ENCODE peak calls at places on chromosomes 3 and 15, in nine cellular contexts. M, G, A, B, E, Z, D, X and I are unnamed samples.
A peak's percentile ranks its signal among the peaks of the same experiment; 100 is the strongest.

GRCh38 chr3:16012086-16012485 is 162.4 kb upstream of the GALNT15 start:
- DNase-seq in D (no peak), B (no peak), E (no peak), M (no peak), G (no peak), A (no peak), Z (no peak), X (no peak), I (no peak)

GRCh38 chr3:186915808-186916796 is 14.2 kb upstream of the ST6GAL1 start:
- DNase-seq in M (no peak), G (no peak), X (no peak), D (no peak), E (no peak), A (no peak), Z (no peak), B (no peak), I (no peak)

GRCh38 chr3:51974963-51975856 is at the start of gene ABHD14A:
- DNase-seq in E (no peak), Z (peak; percentile 75), B (peak; percentile 74), D (peak; percentile 69), G (peak; percentile 78), M (peak; percentile 76), X (peak; percentile 94), A (peak; percentile 61), I (peak; percentile 80)

GRCh38 chr3:99031778-99032177 is 130.3 kb upstream of the DCBLD2 start:
- DNase-seq in Z (no peak), M (no peak), D (no peak), E (no peak), B (no peak), G (no peak), X (no peak), A (no peak), I (no peak)

GRCh38 chr15:67051088-67051659 is 14.2 kb upstream of the SMAD3 start:
- DNase-seq in D (no peak), X (no peak), Z (no peak), E (no peak), B (no peak), G (no peak), A (no peak), M (no peak), I (no peak)

GRCh38 chr3:47370887-47371697 is 9.7 kb upstream of the PTPN23 start:
- DNase-seq in Z (peak; percentile 19), A (no peak), D (peak; percentile 57), M (no peak), G (peak; percentile 24), B (no peak), X (peak; percentile 77), E (no peak), I (no peak)

GRCh38 chr3:63945558-63946096 is 33.4 kb upstream of the SCAANT1 start:
- DNase-seq in E (no peak), A (no peak), M (no peak), D (no peak), X (no peak), B (peak; percentile 53), Z (no peak), G (peak; percentile 65), I (no peak)

GRCh38 chr3:12458901-12459300 is 25.4 kb upstream of the TSEN2 start:
- DNase-seq in Z (no peak), B (no peak), D (no peak), G (peak; percentile 56), A (no peak), X (no peak), M (no peak), E (no peak), I (no peak)

GRCh38 chr3:85627899-85628298 is 669.1 kb downstream of the CADM2 start:
- DNase-seq in B (no peak), G (no peak), E (no peak), M (no peak), X (no peak), Z (no peak), A (no peak), D (no peak), I (no peak)

GRCh38 chr3:38164136-38164965 is 986 bp upstream of the OXSR1 start:
- DNase-seq in Z (no peak), A (no peak), G (no peak), M (no peak), X (no peak), E (no peak), D (no peak), B (no peak), I (no peak)

GRCh38 chr3:38158472-38158871 is 6.9 kb upstream of the OXSR1 start:
- DNase-seq in E (peak; percentile 55), Z (no peak), M (no peak), X (no peak), A (no peak), G (no peak), D (no peak), B (no peak), I (no peak)

GRCh38 chr3:38164966-38165721 is at the start of gene OXSR1:
- DNase-seq in A (peak; percentile 95), D (peak; percentile 92), X (peak; percentile 95), G (peak; percentile 100), B (peak; percentile 100), M (peak; percentile 99), E (peak; percentile 100), Z (peak; percentile 94), I (peak; percentile 96)

GRCh38 chr3:38165722-38166387 is 518 bp downstream of the OXSR1 start:
- DNase-seq in G (no peak), X (no peak), B (no peak), D (no peak), E (no peak), M (no peak), A (peak; percentile 33), Z (no peak), I (no peak)

DNA sequence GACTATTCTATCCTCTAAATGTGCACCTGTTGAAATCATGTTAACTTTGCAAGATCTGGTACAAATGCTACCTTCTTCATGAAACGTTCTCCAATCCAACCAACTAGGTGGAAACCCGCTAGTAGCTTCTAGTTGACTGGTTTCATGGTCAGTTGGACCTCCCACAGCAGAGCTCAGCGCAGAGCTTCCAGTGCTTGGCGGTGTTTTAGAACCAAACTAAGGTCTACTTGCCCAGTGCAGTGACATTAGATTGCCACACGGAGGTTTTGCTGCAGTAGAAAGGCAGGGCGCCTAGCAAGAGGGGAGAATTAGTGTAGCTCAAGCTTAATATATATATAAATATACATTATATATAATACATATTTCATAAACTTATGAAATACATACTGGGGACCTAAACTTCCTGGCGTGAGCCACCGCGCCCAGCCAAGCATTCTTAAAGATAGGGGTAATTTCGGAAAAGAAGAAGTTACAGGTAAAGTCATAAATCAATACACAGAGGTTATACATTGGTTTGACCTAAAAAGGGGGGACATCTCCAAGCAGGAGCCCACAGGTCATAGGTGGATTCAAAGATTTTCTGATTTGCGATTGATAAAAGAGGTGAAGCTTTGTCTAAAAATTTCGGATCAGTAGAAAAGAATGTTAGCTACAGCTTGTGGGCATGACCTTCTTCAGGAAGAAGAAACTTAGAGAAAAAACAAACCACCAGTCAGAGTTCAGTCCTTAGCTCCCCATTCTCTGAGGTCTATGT is 2.0 kb upstream of the OXSR1 start:
- DNase-seq in G (no peak), B (no peak), E (peak; percentile 37), X (no peak), D (no peak), Z (no peak), M (no peak), A (no peak), I (no peak)
- TF ChIP-seq CTCF in G (no peak), B (peak; percentile 7), E (no peak), X (no peak), D (no peak), Z (no peak), M (no peak), A (no peak), I (no peak)

DNA sequence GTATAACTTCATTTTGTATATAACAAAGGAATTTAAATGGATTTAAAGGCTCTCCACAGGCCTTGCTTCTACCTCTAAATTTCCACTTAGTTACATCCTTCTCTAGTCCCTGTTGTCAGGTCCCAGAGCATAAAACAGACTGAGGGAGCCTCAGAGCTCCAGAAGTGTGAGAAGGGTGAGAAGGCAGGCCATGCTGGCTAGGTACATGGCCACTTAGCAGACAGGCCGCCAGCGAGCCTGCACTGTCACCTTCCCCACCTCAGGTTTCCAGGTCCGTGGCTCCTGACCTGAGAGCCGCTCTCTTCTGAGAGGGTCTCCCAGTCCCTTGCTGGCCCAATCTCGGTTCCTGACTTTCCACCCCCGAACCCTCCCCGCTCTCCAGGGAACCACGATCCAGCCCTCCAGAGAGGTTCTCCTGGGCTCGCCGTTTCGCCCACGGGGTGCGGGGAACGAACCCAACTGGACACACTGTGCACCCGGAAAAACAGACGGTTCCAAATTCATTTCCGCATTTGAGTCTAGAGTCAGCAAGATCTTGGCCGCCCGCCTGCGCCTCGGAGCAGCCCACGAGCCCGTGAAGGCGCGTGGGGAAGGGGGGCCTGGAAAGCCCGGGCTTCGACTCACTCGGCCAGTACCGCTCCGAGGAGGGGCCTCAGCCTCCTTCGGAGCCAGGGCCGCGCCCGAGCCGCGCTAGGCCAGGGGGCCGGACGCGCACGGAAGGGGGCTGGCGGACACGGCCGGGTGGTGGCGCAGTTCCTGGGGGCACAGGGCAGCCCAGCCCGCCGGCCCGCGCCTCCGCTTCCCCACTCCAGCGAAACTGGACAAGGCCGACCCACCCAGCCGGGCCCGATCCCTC is 16.7 kb upstream of the SOX2 start:
- DNase-seq in X (no peak), Z (no peak), B (peak; percentile 20), A (no peak), D (peak; percentile 80), E (no peak), M (peak; percentile 57), G (peak; percentile 42), I (no peak)
- TF ChIP-seq CTCF in X (no peak), Z (no peak), B (no peak), A (no peak), D (peak; percentile 29), E (no peak), M (no peak), G (peak; percentile 31), I (no peak)

DNA sequence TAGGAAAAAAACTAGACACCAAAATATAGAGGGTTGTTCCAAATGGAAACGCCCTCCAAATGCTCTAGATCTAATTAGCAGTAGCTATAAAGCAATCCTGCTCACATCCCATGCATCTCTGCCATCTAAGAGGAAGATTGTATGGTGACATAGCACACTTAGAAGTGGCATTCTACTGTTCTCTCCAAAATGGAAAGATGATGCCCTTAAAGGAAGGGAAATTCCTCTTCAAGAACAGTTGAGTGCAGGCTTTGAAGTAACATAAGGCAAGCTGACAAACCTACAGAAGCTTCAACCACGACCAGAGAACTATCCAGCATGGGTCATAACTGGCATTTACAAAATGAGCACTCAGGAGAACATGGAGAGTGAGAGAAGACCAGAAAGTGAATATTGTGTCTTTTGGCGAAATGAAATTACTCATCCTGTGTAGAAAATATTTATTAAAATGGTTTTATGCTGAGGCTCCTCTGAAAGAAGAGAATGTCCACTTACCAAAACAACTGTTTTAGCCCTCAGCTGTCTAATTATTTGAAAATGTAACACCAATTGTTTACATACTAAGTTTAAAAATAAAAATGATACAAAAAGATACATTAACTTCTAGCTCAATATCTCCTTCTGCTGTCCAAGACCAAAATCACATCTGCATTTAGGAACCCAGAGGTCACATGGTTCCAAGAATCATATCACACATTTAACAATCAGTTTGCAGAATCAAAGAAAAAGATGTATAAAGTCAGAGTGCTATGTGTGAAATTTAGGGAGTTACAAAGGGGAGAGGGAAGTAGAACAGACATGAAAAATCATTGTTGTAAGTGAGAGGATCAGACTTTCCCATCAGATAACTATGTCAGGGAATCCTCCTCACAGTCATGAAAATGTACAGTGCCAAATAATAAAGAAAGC is 216.9 kb downstream of the ATP8B4 start:
- DNase-seq in A (no peak), M (no peak), G (peak; percentile 81), E (no peak), Z (no peak), X (no peak), D (no peak), B (peak; percentile 83), I (no peak)
- TF ChIP-seq CTCF in A (peak; percentile 50), M (peak; percentile 25), G (peak; percentile 47), E (no peak), Z (no peak), X (no peak), D (no peak), B (peak; percentile 51), I (no peak)

GRCh38 chr3:82163907-82164520 is 402.6 kb upstream of the GBE1 start:
- DNase-seq in Z (no peak), D (no peak), E (no peak), A (no peak), B (peak; percentile 33), X (no peak), G (peak; percentile 32), M (no peak), I (no peak)
- TF ChIP-seq CTCF in Z (no peak), D (peak; percentile 15), E (no peak), A (no peak), B (peak; percentile 42), X (no peak), G (no peak), M (peak; percentile 65), I (peak; percentile 89)